ENCODE peak calls at places on chromosomes 4 and X, in six cellular contexts. One of them, this sample, is unnamed.

GRCh38 chr4:78220283-78220682 is 163.2 kb downstream of the FRAS1 start:
- DNase-seq in A549: no peak
- DNase-seq in GM12878: no peak
- DNase-seq in endothelial cell of umbilical vein: no peak
- DNase-seq in K562: no peak
- DNase-seq in HepG2: peak; percentile 33
- DNase-seq in this sample: no peak

GRCh38 chr4:26296514-26296913 is 24.3 kb upstream of the RBPJ start:
- DNase-seq in A549: no peak
- DNase-seq in GM12878: no peak
- DNase-seq in endothelial cell of umbilical vein: no peak
- DNase-seq in K562: no peak
- DNase-seq in HepG2: no peak
- DNase-seq in this sample: no peak

GRCh38 chr4:74654230-74654681 is 140.1 kb downstream of the BTC start:
- DNase-seq in A549: peak; percentile 59
- DNase-seq in GM12878: peak; percentile 21
- DNase-seq in endothelial cell of umbilical vein: no peak
- DNase-seq in K562: no peak
- DNase-seq in HepG2: peak; percentile 97
- DNase-seq in this sample: peak; percentile 30

GRCh38 chr4:165971941-165972340 is 98.9 kb downstream of the TLL1 start:
- DNase-seq in A549: no peak
- DNase-seq in GM12878: no peak
- DNase-seq in endothelial cell of umbilical vein: no peak
- DNase-seq in K562: no peak
- DNase-seq in HepG2: no peak
- DNase-seq in this sample: no peak

GRCh38 chrX:13119386-13119785 is 75.0 kb upstream of the FAM9C start:
- DNase-seq in A549: no peak
- DNase-seq in GM12878: no peak
- DNase-seq in endothelial cell of umbilical vein: peak; percentile 30
- DNase-seq in K562: no peak
- DNase-seq in HepG2: no peak
- DNase-seq in this sample: no peak

GRCh38 chr4:183396187-183396738 is 48.2 kb upstream of the CDKN2AIP start:
- DNase-seq in A549: no peak
- DNase-seq in GM12878: no peak
- DNase-seq in endothelial cell of umbilical vein: no peak
- DNase-seq in K562: no peak
- DNase-seq in HepG2: no peak
- DNase-seq in this sample: peak; percentile 20

GRCh38 chr4:99462875-99463464 is 27.8 kb upstream of the ADH7 start:
- DNase-seq in A549: peak; percentile 53
- DNase-seq in GM12878: peak; percentile 24
- DNase-seq in endothelial cell of umbilical vein: peak; percentile 61
- DNase-seq in K562: peak; percentile 66
- DNase-seq in HepG2: peak; percentile 66
- DNase-seq in this sample: peak; percentile 64

GRCh38 chr4:98352403-98352802 is 91.2 kb downstream of the RAP1GDS1 start:
- DNase-seq in A549: no peak
- DNase-seq in GM12878: no peak
- DNase-seq in endothelial cell of umbilical vein: peak; percentile 77
- DNase-seq in K562: no peak
- DNase-seq in HepG2: no peak
- DNase-seq in this sample: no peak

GRCh38 chrX:106932492-106932923 is 12.3 kb downstream of the CLDN2 start:
- DNase-seq in A549: peak; percentile 31
- DNase-seq in GM12878: no peak
- DNase-seq in endothelial cell of umbilical vein: peak; percentile 13
- DNase-seq in K562: no peak
- DNase-seq in HepG2: peak; percentile 78
- DNase-seq in this sample: no peak

GRCh38 chr4:78936989-78937388 is 2.2 kb downstream of the PAQR3 start:
- DNase-seq in A549: no peak
- DNase-seq in GM12878: no peak
- DNase-seq in endothelial cell of umbilical vein: no peak
- DNase-seq in K562: no peak
- DNase-seq in HepG2: no peak
- DNase-seq in this sample: no peak

GRCh38 chr4:140426610-140427103 is 791 bp downstream of the CLGN start:
- DNase-seq in A549: peak; percentile 13
- DNase-seq in GM12878: no peak
- DNase-seq in endothelial cell of umbilical vein: no peak
- DNase-seq in K562: peak; percentile 33
- DNase-seq in HepG2: peak; percentile 3
- DNase-seq in this sample: peak; percentile 54

GRCh38 chr4:48642421-48643144 is 137.5 kb downstream of the FRYL start:
- DNase-seq in A549: no peak
- DNase-seq in GM12878: no peak
- DNase-seq in endothelial cell of umbilical vein: peak; percentile 64
- DNase-seq in K562: no peak
- DNase-seq in HepG2: no peak
- DNase-seq in this sample: no peak

GRCh38 chrX:133402042-133402453 is 13.2 kb downstream of the GPC4 start:
- DNase-seq in A549: no peak
- DNase-seq in GM12878: no peak
- DNase-seq in endothelial cell of umbilical vein: no peak
- DNase-seq in K562: no peak
- DNase-seq in HepG2: no peak
- DNase-seq in this sample: no peak

GRCh38 chr4:159503243-159503642 is 400.4 kb downstream of the RAPGEF2 start:
- DNase-seq in A549: no peak
- DNase-seq in GM12878: no peak
- DNase-seq in endothelial cell of umbilical vein: no peak
- DNase-seq in K562: no peak
- DNase-seq in HepG2: no peak
- DNase-seq in this sample: no peak

GRCh38 chr4:66372706-66373105 is 702.4 kb upstream of the EPHA5 start:
- DNase-seq in A549: no peak
- DNase-seq in GM12878: no peak
- DNase-seq in endothelial cell of umbilical vein: no peak
- DNase-seq in K562: no peak
- DNase-seq in HepG2: no peak
- DNase-seq in this sample: no peak

GRCh38 chr4:6278801-6279197 is 9.1 kb downstream of the WFS1 start:
- DNase-seq in A549: no peak
- DNase-seq in GM12878: peak; percentile 42
- DNase-seq in endothelial cell of umbilical vein: peak; percentile 96
- DNase-seq in K562: peak; percentile 51
- DNase-seq in HepG2: peak; percentile 73
- DNase-seq in this sample: peak; percentile 64

GRCh38 chr4:148071009-148071408 is 339.1 kb downstream of the ARHGAP10 start:
- DNase-seq in A549: no peak
- DNase-seq in GM12878: no peak
- DNase-seq in endothelial cell of umbilical vein: no peak
- DNase-seq in K562: no peak
- DNase-seq in HepG2: no peak
- DNase-seq in this sample: no peak

GRCh38 chr4:77332696-77333270 is 175.8 kb downstream of the CCNG2 start:
- DNase-seq in A549: no peak
- DNase-seq in GM12878: no peak
- DNase-seq in endothelial cell of umbilical vein: no peak
- DNase-seq in K562: no peak
- DNase-seq in HepG2: no peak
- DNase-seq in this sample: no peak

GRCh38 chr4:112167790-112168189 is 22.5 kb downstream of the FAM241A start:
- DNase-seq in A549: no peak
- DNase-seq in GM12878: no peak
- DNase-seq in endothelial cell of umbilical vein: no peak
- DNase-seq in K562: no peak
- DNase-seq in HepG2: no peak
- DNase-seq in this sample: no peak

GRCh38 chr4:25160714-25161598 is 707 bp upstream of the SEPSECS start:
- DNase-seq in A549: peak; percentile 17
- DNase-seq in GM12878: no peak
- DNase-seq in endothelial cell of umbilical vein: no peak
- DNase-seq in K562: no peak
- DNase-seq in HepG2: peak; percentile 32
- DNase-seq in this sample: peak; percentile 32

GRCh38 chr4:2262944-2263250 is 988 bp upstream of the MXD4 start:
- DNase-seq in A549: no peak
- DNase-seq in GM12878: no peak
- DNase-seq in endothelial cell of umbilical vein: no peak
- DNase-seq in K562: no peak
- DNase-seq in HepG2: no peak
- DNase-seq in this sample: no peak

GRCh38 chr4:121822796-121823504 is 733 bp downstream of the CCNA2 start:
- DNase-seq in A549: peak; percentile 23
- DNase-seq in GM12878: no peak
- DNase-seq in endothelial cell of umbilical vein: peak; percentile 39
- DNase-seq in K562: peak; percentile 70
- DNase-seq in HepG2: peak; percentile 64
- DNase-seq in this sample: peak; percentile 68

GRCh38 chr4:15794432-15794831 is 16.3 kb downstream of the CD38 start:
- DNase-seq in A549: no peak
- DNase-seq in GM12878: no peak
- DNase-seq in endothelial cell of umbilical vein: no peak
- DNase-seq in K562: no peak
- DNase-seq in HepG2: no peak
- DNase-seq in this sample: no peak

GRCh38 chr4:126715681-126716080 is 917.1 kb upstream of the INTU start:
- DNase-seq in A549: no peak
- DNase-seq in GM12878: no peak
- DNase-seq in endothelial cell of umbilical vein: no peak
- DNase-seq in K562: no peak
- DNase-seq in HepG2: no peak
- DNase-seq in this sample: no peak

GRCh38 chrX:16433021-16433420 is 216.9 kb upstream of the S100G start:
- DNase-seq in A549: no peak
- DNase-seq in GM12878: no peak
- DNase-seq in endothelial cell of umbilical vein: no peak
- DNase-seq in K562: no peak
- DNase-seq in HepG2: no peak
- DNase-seq in this sample: no peak

GRCh38 chr4:167020410-167020809 is 213.9 kb downstream of the SPOCK3 start:
- DNase-seq in A549: no peak
- DNase-seq in GM12878: no peak
- DNase-seq in endothelial cell of umbilical vein: peak; percentile 18
- DNase-seq in K562: no peak
- DNase-seq in HepG2: peak; percentile 5
- DNase-seq in this sample: peak; percentile 20
- TF ChIP-seq MYC in A549: no peak
- TF ChIP-seq MYC in GM12878: no peak
- TF ChIP-seq MYC in endothelial cell of umbilical vein: no peak
- TF ChIP-seq MYC in K562: no peak
- TF ChIP-seq MYC in HepG2: no peak
- TF ChIP-seq MYC in this sample: no peak

GRCh38 chr4:925171-925570 is 6.9 kb downstream of the GAK start:
- DNase-seq in A549: no peak
- DNase-seq in GM12878: no peak
- DNase-seq in endothelial cell of umbilical vein: no peak
- DNase-seq in K562: no peak
- DNase-seq in HepG2: no peak
- DNase-seq in this sample: no peak

GRCh38 chr4:925771-926500 is 6.2 kb downstream of the GAK start:
- DNase-seq in A549: no peak
- DNase-seq in GM12878: no peak
- DNase-seq in endothelial cell of umbilical vein: no peak
- DNase-seq in K562: no peak
- DNase-seq in HepG2: no peak
- DNase-seq in this sample: no peak

GRCh38 chr4:924107-925096 is 7.7 kb downstream of the GAK start:
- DNase-seq in A549: no peak
- DNase-seq in GM12878: peak; percentile 50
- DNase-seq in endothelial cell of umbilical vein: peak; percentile 38
- DNase-seq in K562: peak; percentile 74
- DNase-seq in HepG2: no peak
- DNase-seq in this sample: peak; percentile 29

GRCh38 chr4:929096-929765 is 2.9 kb downstream of the GAK start:
- DNase-seq in A549: no peak
- DNase-seq in GM12878: no peak
- DNase-seq in endothelial cell of umbilical vein: no peak
- DNase-seq in K562: no peak
- DNase-seq in HepG2: no peak
- DNase-seq in this sample: no peak

DNA sequence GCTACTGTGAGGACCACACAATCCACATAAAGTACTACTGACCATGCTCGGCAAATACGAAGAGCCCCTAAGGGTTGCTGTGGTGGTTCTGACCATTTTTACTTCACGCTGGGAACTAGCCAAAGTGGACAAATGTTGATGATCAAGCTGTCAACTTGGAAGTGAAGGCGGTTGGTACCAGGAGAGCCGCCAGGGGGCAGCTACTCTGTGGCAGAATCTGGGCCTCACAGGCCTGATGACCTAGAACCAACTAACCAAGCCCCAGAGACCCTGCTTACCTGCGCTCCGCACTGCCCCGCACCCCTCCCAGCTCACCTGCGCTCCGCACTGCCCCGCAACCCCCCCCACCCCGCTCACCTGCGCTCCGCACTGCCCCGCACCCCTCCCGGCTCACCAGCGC is 5.6 kb downstream of the GAK start:
- DNase-seq in A549: peak; percentile 55
- DNase-seq in GM12878: no peak
- DNase-seq in endothelial cell of umbilical vein: no peak
- DNase-seq in K562: no peak
- DNase-seq in HepG2: peak; percentile 24
- DNase-seq in this sample: peak; percentile 27
- TF ChIP-seq CTCF in A549: peak; percentile 21
- TF ChIP-seq CTCF in GM12878: no peak
- TF ChIP-seq CTCF in endothelial cell of umbilical vein: peak; percentile 43
- TF ChIP-seq CTCF in K562: peak; percentile 27
- TF ChIP-seq CTCF in HepG2: peak; percentile 52
- TF ChIP-seq CTCF in this sample: peak; percentile 8

GRCh38 chr4:186485621-186486062 is 69.7 kb downstream of the MTNR1A start:
- DNase-seq in A549: no peak
- DNase-seq in GM12878: no peak
- DNase-seq in endothelial cell of umbilical vein: no peak
- DNase-seq in K562: no peak
- DNase-seq in HepG2: no peak
- DNase-seq in this sample: no peak
- H3K4me3 ChIP-seq in A549: no peak overlapping the region
- H3K4me3 ChIP-seq in GM12878: no peak overlapping the region
- H3K4me3 ChIP-seq in endothelial cell of umbilical vein: no peak overlapping the region
- H3K4me3 ChIP-seq in K562: no peak overlapping the region
- H3K4me3 ChIP-seq in HepG2: no peak overlapping the region
- H3K4me3 ChIP-seq in this sample: no peak overlapping the region

DNA sequence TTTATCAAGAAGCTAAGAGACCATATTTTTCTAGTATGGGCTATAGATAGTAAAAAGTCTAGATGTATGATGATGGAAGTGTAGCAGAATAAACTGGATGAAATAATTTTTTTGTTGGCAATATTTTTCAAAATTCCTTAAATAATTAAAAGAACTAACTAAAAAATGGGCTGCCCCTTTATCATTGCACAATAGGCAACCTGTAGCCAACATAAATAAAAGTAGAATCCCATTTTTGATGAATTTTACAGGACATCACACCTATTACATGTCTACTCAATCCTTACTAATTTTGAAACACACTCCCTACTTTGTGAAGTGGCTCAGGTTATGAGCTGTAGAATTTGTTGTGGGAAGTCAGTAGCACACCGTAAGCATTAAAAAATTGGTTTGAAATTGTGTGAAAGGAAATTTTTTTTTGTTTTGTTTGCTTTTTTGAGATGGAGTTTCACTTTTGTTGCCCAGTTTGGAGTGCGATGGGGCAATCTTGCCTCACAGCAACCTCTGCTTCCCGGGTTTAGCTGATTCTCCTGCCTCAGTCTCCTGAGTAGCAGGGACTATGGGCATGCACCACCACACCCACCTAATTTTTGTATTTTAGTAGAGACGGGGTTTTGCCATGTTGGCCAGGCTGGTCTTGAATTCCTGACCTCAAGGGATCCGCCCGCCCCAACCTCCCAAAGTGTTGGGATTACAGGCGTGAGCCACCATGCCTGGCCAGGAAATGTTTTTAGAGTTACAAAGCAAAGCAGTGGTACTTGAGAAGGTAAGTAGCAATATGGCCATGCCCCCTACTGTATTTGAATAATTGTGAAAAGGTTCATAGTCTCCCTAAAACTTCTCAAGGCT is 8.9 kb upstream of the RUFY3 start:
- DNase-seq in A549: no peak
- DNase-seq in GM12878: no peak
- DNase-seq in endothelial cell of umbilical vein: no peak
- DNase-seq in K562: no peak
- DNase-seq in HepG2: no peak
- DNase-seq in this sample: no peak
- TF ChIP-seq MYC in A549: no peak
- TF ChIP-seq MYC in GM12878: no peak
- TF ChIP-seq MYC in endothelial cell of umbilical vein: no peak
- TF ChIP-seq MYC in K562: no peak
- TF ChIP-seq MYC in HepG2: no peak
- TF ChIP-seq MYC in this sample: no peak